ENCODE peak calls at places on chromosomes 3 and 15, in ten cellular contexts. G, O, J, P, D, B, L, X, K and Q are unnamed samples.

GRCh38 chr15:95760508-95760907 is 570.0 kb upstream of the NR2F2 start:
- DNase-seq in X (no peak), L (no peak), D (no peak), O (no peak), K (no peak), B (peak), G (no peak), P (peak), J (no peak), Q (no peak)

GRCh38 chr3:11482024-11482423 is 161.7 kb downstream of the VGLL4 start:
- DNase-seq in K (no peak), O (peak), P (peak), L (no peak), J (peak), G (no peak), B (no peak), D (peak), X (no peak), Q (no peak)

GRCh38 chr15:89439764-89440163 is 56.6 kb downstream of the RHCG start:
- DNase-seq in O (no peak), P (no peak), B (no peak), G (no peak), K (no peak), J (no peak), L (no peak), X (no peak), D (no peak), Q (no peak)

GRCh38 chr3:139601191-139601961 is 61.8 kb upstream of the RBP1 start:
- DNase-seq in J (no peak), B (no peak), P (peak), O (no peak), G (peak), K (no peak), X (no peak), L (no peak), D (no peak), Q (no peak)

GRCh38 chr3:183370391-183370790 is 58.0 kb downstream of the MCF2L2 start:
- DNase-seq in B (no peak), D (no peak), X (no peak), G (peak), J (no peak), P (peak), L (no peak), O (no peak), K (no peak), Q (no peak)

GRCh38 chr3:23811117-23811487 is 5.3 kb downstream of the UBE2E1 start:
- DNase-seq in L (no peak), D (no peak), K (no peak), O (peak), X (no peak), B (no peak), G (no peak), J (no peak), P (no peak), Q (no peak)

GRCh38 chr3:81516042-81516441 is 245.4 kb downstream of the GBE1 start:
- DNase-seq in D (no peak), B (no peak), L (no peak), O (no peak), G (no peak), X (no peak), P (peak), K (no peak), J (no peak), Q (no peak)

GRCh38 chr15:57720861-57721260 is 14.3 kb downstream of the POLR2M start:
- DNase-seq in L (no peak), P (peak), B (no peak), K (peak), G (no peak), D (no peak), J (no peak), O (no peak), X (no peak), Q (no peak)

GRCh38 chr3:71240035-71240434 is 343.5 kb downstream of the FOXP1 start:
- DNase-seq in B (no peak), L (no peak), X (no peak), K (no peak), D (no peak), G (no peak), P (no peak), O (no peak), J (no peak), Q (no peak)
- TF ChIP-seq CTCF in B (no peak), L (no peak), X (no peak), K (no peak), D (no peak), G (no peak), P (no peak), O (no peak), J (no peak), Q (no peak)

GRCh38 chr3:118863731-118864322 is 170.8 kb downstream of the IGSF11 start:
- DNase-seq in G (no peak), P (no peak), D (no peak), O (no peak), B (no peak), K (no peak), J (no peak), X (no peak), L (no peak), Q (no peak)
- TF ChIP-seq CTCF in G (peak), P (no peak), D (no peak), O (no peak), B (peak), K (no peak), J (no peak), X (no peak), L (peak), Q (no peak)

GRCh38 chr3:153161714-153162512 is at the start of gene RAP2B:
- DNase-seq in J (peak), B (peak), O (peak), K (peak), X (peak), D (peak), P (peak), G (peak), L (peak), Q (peak)

GRCh38 chr3:153158961-153159735 is 2.9 kb upstream of the RAP2B start:
- DNase-seq in B (no peak), O (no peak), G (peak), J (no peak), L (no peak), P (no peak), D (no peak), K (no peak), X (no peak), Q (no peak)

GRCh38 chr3:153159771-153160397 is 2.1 kb upstream of the RAP2B start:
- DNase-seq in O (no peak), B (no peak), P (no peak), L (no peak), X (no peak), J (no peak), G (no peak), D (no peak), K (no peak), Q (no peak)

GRCh38 chr3:153161138-153161713 is 800 bp upstream of the RAP2B start:
- DNase-seq in X (peak), L (peak), G (peak), P (peak), B (peak), J (peak), K (peak), O (peak), D (peak), Q (peak)

GRCh38 chr3:153160451-153161137 is 1.4 kb upstream of the RAP2B start:
- DNase-seq in X (peak), P (peak), B (peak), J (peak), K (peak), D (peak), O (peak), G (peak), L (peak), Q (peak)
- TF ChIP-seq CTCF in X (no peak), P (no peak), B (no peak), J (no peak), K (no peak), D (no peak), O (no peak), G (no peak), L (no peak), Q (no peak)

GRCh38 chr3:161508852-161509477 is 12.4 kb downstream of the OTOL1 start:
- DNase-seq in O (no peak), K (no peak), L (peak), J (no peak), G (peak), P (peak), X (no peak), B (no peak), D (no peak), Q (no peak)
- TF ChIP-seq CTCF in O (peak), K (peak), L (peak), J (no peak), G (peak), P (peak), X (peak), B (peak), D (peak), Q (peak)

GRCh38 chr3:7207092-7207491 is 346.2 kb downstream of the GRM7 start:
- DNase-seq in B (no peak), P (no peak), J (no peak), G (no peak), X (no peak), K (no peak), D (no peak), O (no peak), L (no peak), Q (no peak)

GRCh38 chr3:7205535-7206331 is 344.8 kb downstream of the GRM7 start:
- DNase-seq in L (no peak), G (no peak), O (no peak), X (no peak), B (no peak), J (no peak), P (no peak), D (no peak), K (no peak), Q (no peak)

GRCh38 chr3:7203969-7204847 is 343.3 kb downstream of the GRM7 start:
- DNase-seq in B (no peak), P (no peak), L (no peak), X (no peak), G (no peak), O (no peak), D (no peak), K (no peak), J (no peak), Q (no peak)

GRCh38 chr3:7204848-7205156 is 343.9 kb downstream of the GRM7 start:
- DNase-seq in P (no peak), G (no peak), D (no peak), L (no peak), O (no peak), J (no peak), K (no peak), X (no peak), B (no peak), Q (no peak)

GRCh38 chr3:7201784-7202183 is 340.9 kb downstream of the GRM7 start:
- DNase-seq in P (no peak), B (no peak), X (no peak), J (no peak), K (no peak), D (no peak), G (no peak), O (no peak), L (peak), Q (no peak)
- TF ChIP-seq CTCF in P (no peak), B (no peak), X (no peak), J (no peak), K (no peak), D (no peak), G (no peak), O (no peak), L (no peak), Q (no peak)

GRCh38 chr15:43370310-43370974 is 401 bp downstream of the ZSCAN29 start:
- DNase-seq in K (no peak), O (peak), B (peak), D (peak), G (peak), P (peak), J (no peak), L (peak), X (no peak), Q (peak)

GRCh38 chr15:43376017-43376705 is 5.3 kb downstream of the TUBGCP4 start:
- DNase-seq in G (peak), L (peak), B (peak), K (no peak), D (no peak), P (peak), O (peak), X (no peak), J (no peak), Q (no peak)

GRCh38 chr15:43370975-43371974 is at the start of the genes TUBGCP4 and ZSCAN29:
- DNase-seq in P (peak), L (peak), K (peak), B (peak), J (peak), X (peak), G (peak), D (peak), O (peak), Q (peak)
- TF ChIP-seq CTCF in P (no peak), L (peak), K (peak), B (peak), J (no peak), X (peak), G (peak), D (peak), O (peak), Q (no peak)

GRCh38 chr3:148202386-148202785 is 495.3 kb upstream of the AGTR1 start:
- DNase-seq in B (no peak), K (no peak), G (no peak), P (no peak), X (no peak), D (no peak), L (no peak), J (no peak), O (no peak), Q (no peak)
- TF ChIP-seq CTCF in B (peak), K (no peak), G (no peak), P (peak), X (no peak), D (no peak), L (peak), J (no peak), O (no peak), Q (no peak)

DNA sequence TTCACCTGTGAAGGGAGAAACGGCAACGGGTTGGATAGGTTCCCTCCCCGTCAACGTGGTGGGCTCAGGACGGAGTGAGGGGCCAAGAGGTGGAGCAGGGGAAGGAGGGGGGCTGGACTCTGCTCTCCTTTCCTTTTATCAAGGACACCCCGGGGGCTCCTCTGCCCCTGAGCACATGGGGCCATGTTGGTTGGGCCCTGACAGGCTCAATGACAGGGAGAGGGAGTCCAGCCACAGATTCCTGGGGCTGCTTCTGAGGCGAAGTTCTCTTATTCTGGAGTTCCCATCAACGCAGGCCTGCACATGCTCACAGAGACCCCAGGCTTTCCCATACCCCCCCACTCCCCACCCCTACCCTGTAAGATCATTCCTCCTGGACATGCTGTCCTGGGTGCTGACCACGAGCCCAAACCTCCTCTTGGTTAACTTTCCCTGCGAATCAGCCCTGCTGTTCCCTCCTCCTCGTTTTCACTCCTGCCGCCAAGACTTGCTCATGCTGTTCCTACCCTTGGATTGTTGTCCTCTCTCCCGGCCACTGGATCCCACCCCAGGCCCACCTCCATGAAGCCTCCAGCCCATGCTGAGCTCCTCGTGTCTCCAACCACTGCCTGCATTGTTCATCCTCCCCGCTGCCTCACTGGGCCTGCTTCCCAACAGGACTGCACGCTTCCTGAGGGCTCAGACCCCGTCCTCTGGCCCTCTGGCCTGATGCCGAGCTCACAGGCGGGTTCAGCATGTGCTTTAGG is 61.2 kb downstream of the SENP2 start:
- DNase-seq in P (no peak), G (no peak), D (no peak), J (no peak), X (no peak), O (no peak), B (no peak), L (no peak), K (no peak), Q (no peak)
- TF ChIP-seq CTCF in P (no peak), G (no peak), D (no peak), J (no peak), X (no peak), O (no peak), B (no peak), L (no peak), K (no peak), Q (no peak)

DNA sequence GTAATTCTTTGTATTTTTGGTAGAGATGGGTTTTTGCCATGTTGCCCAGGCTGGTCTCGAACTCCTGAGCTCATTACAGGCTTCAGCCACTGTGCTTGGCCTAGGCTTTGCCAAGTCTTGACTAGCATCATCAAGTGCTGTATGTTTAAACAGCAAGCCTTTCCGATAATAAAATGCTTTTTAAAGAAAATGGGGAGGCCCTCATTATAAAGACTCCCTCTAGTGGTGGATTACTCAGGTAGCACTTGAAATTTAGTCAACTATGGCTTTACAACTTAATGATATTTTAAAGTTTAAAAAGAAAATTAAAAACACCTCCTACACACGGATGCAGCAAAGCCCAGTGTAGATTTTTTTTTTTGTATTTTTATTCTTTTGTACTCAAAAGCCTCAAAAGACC is 213.6 kb downstream of the GAP43 start:
- DNase-seq in X (no peak), P (peak), J (no peak), O (no peak), L (peak), B (no peak), K (no peak), G (peak), D (no peak), Q (no peak)
- TF ChIP-seq CTCF in X (peak), P (peak), J (peak), O (peak), L (peak), B (peak), K (peak), G (peak), D (peak), Q (peak)